ENCODE peak calls at places on chromosomes 16 and 17, in ten cellular contexts. One of them, this sample, is unnamed. For H3K4me1, the result is how much of the 10 kb centered on the place peaks cover.

GRCh38 chr16:4005281-4005680 is 111.0 kb downstream of the ADCY9 start:
- DNase-seq in esophagus squamous epithelium: no peak
- DNase-seq in IMR-90: no peak
- DNase-seq in tibial artery: no peak
- DNase-seq in endothelial cell of umbilical vein: no peak
- DNase-seq in fibroblast of lung: no peak
- DNase-seq in heart left ventricle: no peak
- DNase-seq in tibial nerve: no peak
- DNase-seq in suprapubic skin: no peak
- DNase-seq in body of pancreas: no peak
- DNase-seq in this sample: no peak

GRCh38 chr16:2816751-2817495 is at the start of gene PRSS21:
- DNase-seq in IMR-90: no peak
- DNase-seq in suprapubic skin: peak
- DNase-seq in tibial artery: no peak
- DNase-seq in endothelial cell of umbilical vein: no peak
- DNase-seq in heart left ventricle: no peak
- DNase-seq in esophagus squamous epithelium: no peak
- DNase-seq in tibial nerve: no peak
- DNase-seq in body of pancreas: peak
- DNase-seq in fibroblast of lung: no peak
- DNase-seq in this sample: no peak

GRCh38 chr17:42686520-42687137 is 4.3 kb downstream of the CNTNAP1 start:
- DNase-seq in tibial nerve: no peak
- DNase-seq in fibroblast of lung: no peak
- DNase-seq in tibial artery: no peak
- DNase-seq in heart left ventricle: no peak
- DNase-seq in body of pancreas: no peak
- DNase-seq in suprapubic skin: no peak
- DNase-seq in esophagus squamous epithelium: no peak
- DNase-seq in endothelial cell of umbilical vein: no peak
- DNase-seq in IMR-90: no peak
- DNase-seq in this sample: no peak

GRCh38 chr16:53071748-53072301 is 17.0 kb downstream of the CHD9 start:
- DNase-seq in endothelial cell of umbilical vein: peak
- DNase-seq in fibroblast of lung: peak
- DNase-seq in tibial artery: peak
- DNase-seq in esophagus squamous epithelium: no peak
- DNase-seq in body of pancreas: peak
- DNase-seq in suprapubic skin: no peak
- DNase-seq in IMR-90: no peak
- DNase-seq in tibial nerve: peak
- DNase-seq in heart left ventricle: peak
- DNase-seq in this sample: peak

GRCh38 chr17:42774066-42774750 is 959 bp downstream of the VPS25 start:
- DNase-seq in tibial nerve: no peak
- DNase-seq in suprapubic skin: no peak
- DNase-seq in IMR-90: peak
- DNase-seq in tibial artery: no peak
- DNase-seq in body of pancreas: no peak
- DNase-seq in fibroblast of lung: peak
- DNase-seq in heart left ventricle: no peak
- DNase-seq in endothelial cell of umbilical vein: no peak
- DNase-seq in esophagus squamous epithelium: no peak
- DNase-seq in this sample: no peak

GRCh38 chr16:1826691-1827573 is at the start of the genes FAHD1 and HAGH:
- DNase-seq in IMR-90: peak
- DNase-seq in tibial nerve: peak
- DNase-seq in tibial artery: peak
- DNase-seq in endothelial cell of umbilical vein: peak
- DNase-seq in suprapubic skin: peak
- DNase-seq in fibroblast of lung: peak
- DNase-seq in esophagus squamous epithelium: peak
- DNase-seq in heart left ventricle: peak
- DNase-seq in body of pancreas: peak
- DNase-seq in this sample: peak

GRCh38 chr16:65314246-65315003 is 192.6 kb upstream of the CDH11 start:
- DNase-seq in suprapubic skin: no peak
- DNase-seq in endothelial cell of umbilical vein: no peak
- DNase-seq in body of pancreas: no peak
- DNase-seq in esophagus squamous epithelium: no peak
- DNase-seq in tibial artery: no peak
- DNase-seq in tibial nerve: no peak
- DNase-seq in IMR-90: peak
- DNase-seq in fibroblast of lung: peak
- DNase-seq in heart left ventricle: no peak
- DNase-seq in this sample: no peak

GRCh38 chr16:12613131-12613991 is 190.3 kb downstream of the CPPED1 start:
- DNase-seq in suprapubic skin: no peak
- DNase-seq in endothelial cell of umbilical vein: peak
- DNase-seq in IMR-90: peak
- DNase-seq in body of pancreas: peak
- DNase-seq in tibial artery: no peak
- DNase-seq in fibroblast of lung: peak
- DNase-seq in esophagus squamous epithelium: no peak
- DNase-seq in heart left ventricle: no peak
- DNase-seq in tibial nerve: no peak
- DNase-seq in this sample: no peak

GRCh38 chr16:31064882-31065461 is 9.1 kb downstream of the ZNF668 start:
- DNase-seq in fibroblast of lung: peak
- DNase-seq in tibial artery: no peak
- DNase-seq in suprapubic skin: no peak
- DNase-seq in IMR-90: peak
- DNase-seq in heart left ventricle: peak
- DNase-seq in tibial nerve: peak
- DNase-seq in body of pancreas: no peak
- DNase-seq in esophagus squamous epithelium: no peak
- DNase-seq in endothelial cell of umbilical vein: peak
- DNase-seq in this sample: peak

GRCh38 chr16:31061813-31062440 is 12.1 kb downstream of the ZNF668 start:
- DNase-seq in IMR-90: no peak
- DNase-seq in fibroblast of lung: no peak
- DNase-seq in heart left ventricle: no peak
- DNase-seq in esophagus squamous epithelium: no peak
- DNase-seq in tibial nerve: no peak
- DNase-seq in endothelial cell of umbilical vein: no peak
- DNase-seq in suprapubic skin: no peak
- DNase-seq in body of pancreas: no peak
- DNase-seq in tibial artery: no peak
- DNase-seq in this sample: no peak

GRCh38 chr16:31061126-31061812 is 12.8 kb downstream of the ZNF668 start:
- DNase-seq in fibroblast of lung: no peak
- DNase-seq in endothelial cell of umbilical vein: no peak
- DNase-seq in tibial artery: no peak
- DNase-seq in esophagus squamous epithelium: no peak
- DNase-seq in heart left ventricle: no peak
- DNase-seq in tibial nerve: no peak
- DNase-seq in IMR-90: no peak
- DNase-seq in suprapubic skin: no peak
- DNase-seq in body of pancreas: no peak
- DNase-seq in this sample: no peak

GRCh38 chr16:31063843-31064611 is 10.0 kb downstream of the ZNF668 start:
- DNase-seq in tibial nerve: no peak
- DNase-seq in body of pancreas: no peak
- DNase-seq in IMR-90: no peak
- DNase-seq in fibroblast of lung: peak
- DNase-seq in heart left ventricle: no peak
- DNase-seq in endothelial cell of umbilical vein: no peak
- DNase-seq in suprapubic skin: no peak
- DNase-seq in tibial artery: no peak
- DNase-seq in esophagus squamous epithelium: no peak
- DNase-seq in this sample: no peak

DNA sequence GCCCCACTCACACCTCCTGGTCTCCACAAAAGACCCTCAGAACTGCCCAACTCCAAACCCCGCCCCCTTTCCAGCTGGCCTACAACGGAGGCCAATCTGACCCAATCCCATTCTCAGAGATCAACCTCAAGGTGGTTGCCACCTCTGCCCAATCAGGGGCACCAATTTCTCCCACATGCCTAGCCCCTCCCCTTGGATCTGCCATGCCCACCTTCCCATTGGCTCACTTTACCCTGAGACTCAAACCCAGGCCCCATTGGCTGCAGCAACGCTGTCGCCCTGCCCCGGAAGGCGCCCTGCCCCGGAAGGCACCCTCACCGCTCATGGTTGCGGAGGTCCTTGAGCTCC is 10.6 kb downstream of the ZNF668 start:
- DNase-seq in tibial nerve: no peak
- DNase-seq in heart left ventricle: no peak
- DNase-seq in body of pancreas: no peak
- DNase-seq in IMR-90: no peak
- DNase-seq in endothelial cell of umbilical vein: no peak
- DNase-seq in fibroblast of lung: no peak
- DNase-seq in esophagus squamous epithelium: no peak
- DNase-seq in suprapubic skin: no peak
- DNase-seq in tibial artery: no peak
- DNase-seq in this sample: no peak
- H3K27ac ChIP-seq in tibial nerve: no peak
- H3K27ac ChIP-seq in heart left ventricle: no peak
- H3K27ac ChIP-seq in body of pancreas: no peak
- H3K27ac ChIP-seq in IMR-90: no peak
- H3K27ac ChIP-seq in endothelial cell of umbilical vein: no peak
- H3K27ac ChIP-seq in fibroblast of lung: peak
- H3K27ac ChIP-seq in esophagus squamous epithelium: peak
- H3K27ac ChIP-seq in suprapubic skin: no peak
- H3K27ac ChIP-seq in tibial artery: no peak
- H3K27ac ChIP-seq in this sample: no peak

DNA sequence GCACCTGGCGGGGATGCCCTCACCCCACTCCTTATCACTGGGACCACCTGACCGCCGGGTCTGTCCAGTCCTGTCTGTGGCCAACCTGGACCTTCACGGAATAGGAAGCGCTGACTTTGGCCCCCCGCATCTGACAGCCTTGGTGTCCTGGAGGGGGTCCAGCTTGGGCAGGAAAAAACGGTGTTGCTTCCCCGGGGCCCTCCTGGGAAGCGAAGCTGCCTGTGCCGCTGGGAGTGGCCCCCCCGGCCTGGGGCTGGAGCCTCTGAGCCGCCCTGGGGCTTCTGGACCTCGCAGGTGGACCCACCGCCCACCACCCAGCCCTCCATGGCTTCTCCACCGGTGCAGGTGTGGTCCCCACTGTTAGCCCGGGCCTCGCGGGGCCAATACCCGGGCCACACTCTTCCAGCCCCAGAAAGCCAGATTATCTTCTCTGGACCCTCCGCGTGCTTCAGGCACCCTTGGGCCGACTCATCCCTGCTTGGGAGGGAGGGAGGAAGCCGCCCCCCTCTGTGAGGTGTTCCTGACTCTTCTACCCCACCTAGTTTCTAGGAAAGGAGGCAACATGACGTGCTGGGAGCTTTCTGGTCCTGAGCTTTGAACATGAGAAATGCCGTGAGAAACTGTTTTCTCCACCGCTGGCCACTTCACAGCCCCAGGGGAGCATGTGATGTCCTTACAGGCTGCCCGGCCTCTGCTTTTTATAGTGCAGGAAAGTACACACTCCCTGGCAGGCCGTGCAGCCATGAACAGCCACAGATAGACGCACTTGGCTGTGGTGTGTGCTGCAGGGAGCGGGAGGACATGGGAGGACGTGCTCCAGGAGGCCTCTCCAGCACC is 1.1 kb downstream of the C1QTNF1 start:
- DNase-seq in body of pancreas: no peak
- DNase-seq in IMR-90: no peak
- DNase-seq in esophagus squamous epithelium: no peak
- DNase-seq in tibial nerve: no peak
- DNase-seq in heart left ventricle: peak
- DNase-seq in endothelial cell of umbilical vein: no peak
- DNase-seq in fibroblast of lung: no peak
- DNase-seq in tibial artery: peak
- DNase-seq in suprapubic skin: peak
- DNase-seq in this sample: peak
- H3K4me1 ChIP-seq in body of pancreas: half or more
- H3K4me1 ChIP-seq in IMR-90: under half
- H3K4me1 ChIP-seq in esophagus squamous epithelium: half or more
- H3K4me1 ChIP-seq in tibial nerve: half or more
- H3K4me1 ChIP-seq in heart left ventricle: half or more
- H3K4me1 ChIP-seq in endothelial cell of umbilical vein: under half
- H3K4me1 ChIP-seq in fibroblast of lung: under half
- H3K4me1 ChIP-seq in tibial artery: half or more
- H3K4me1 ChIP-seq in suprapubic skin: half or more
- H3K4me1 ChIP-seq in this sample: under half

GRCh38 chr17:39648876-39649430 is 12.0 kb downstream of the STARD3 start:
- DNase-seq in esophagus squamous epithelium: no peak
- DNase-seq in heart left ventricle: no peak
- DNase-seq in body of pancreas: no peak
- DNase-seq in tibial artery: no peak
- DNase-seq in tibial nerve: no peak
- DNase-seq in endothelial cell of umbilical vein: no peak
- DNase-seq in suprapubic skin: no peak
- DNase-seq in fibroblast of lung: peak
- DNase-seq in IMR-90: peak
- DNase-seq in this sample: no peak
- TF ChIP-seq CTCF in esophagus squamous epithelium: no peak
- TF ChIP-seq CTCF in heart left ventricle: no peak
- TF ChIP-seq CTCF in body of pancreas: no peak
- TF ChIP-seq CTCF in tibial artery: no peak
- TF ChIP-seq CTCF in tibial nerve: no peak
- TF ChIP-seq CTCF in endothelial cell of umbilical vein: no peak
- TF ChIP-seq CTCF in suprapubic skin: no peak
- TF ChIP-seq CTCF in fibroblast of lung: no peak
- TF ChIP-seq CTCF in IMR-90: no peak
- TF ChIP-seq CTCF in this sample: no peak

GRCh38 chr17:73160980-73161630 is 3.7 kb upstream of the SSTR2 start:
- DNase-seq in tibial artery: no peak
- DNase-seq in esophagus squamous epithelium: no peak
- DNase-seq in IMR-90: no peak
- DNase-seq in body of pancreas: no peak
- DNase-seq in suprapubic skin: no peak
- DNase-seq in endothelial cell of umbilical vein: no peak
- DNase-seq in heart left ventricle: no peak
- DNase-seq in fibroblast of lung: no peak
- DNase-seq in tibial nerve: no peak
- DNase-seq in this sample: no peak
- H3K27ac ChIP-seq in tibial artery: no peak
- H3K27ac ChIP-seq in esophagus squamous epithelium: no peak
- H3K27ac ChIP-seq in IMR-90: no peak
- H3K27ac ChIP-seq in body of pancreas: no peak
- H3K27ac ChIP-seq in suprapubic skin: no peak
- H3K27ac ChIP-seq in endothelial cell of umbilical vein: no peak
- H3K27ac ChIP-seq in heart left ventricle: no peak
- H3K27ac ChIP-seq in fibroblast of lung: no peak
- H3K27ac ChIP-seq in tibial nerve: no peak
- H3K27ac ChIP-seq in this sample: no peak

This sample was measured in uterus.